ENCODE peak calls at places on chromosomes 12 and 14, in nine cellular contexts. P, Y, R, H, M, Q, G, J and W are unnamed samples.

GRCh38 chr14:61296707-61297502 is 15.8 kb upstream of the TMEM30B start:
- DNase-seq in P (no peak), Y (peak), R (no peak), H (no peak), M (no peak), Q (no peak), G (peak), J (no peak), W (no peak)

GRCh38 chr14:104864267-104865068 is 600 bp upstream of the CEP170B start:
- DNase-seq in P (no peak), Y (peak), R (no peak), H (no peak), M (no peak), Q (no peak), G (peak), J (peak), W (no peak)

GRCh38 chr12:102939059-102939458 is 18.4 kb upstream of the ASCL1 start:
- DNase-seq in P (no peak), Y (no peak), R (no peak), H (no peak), M (no peak), Q (no peak), G (no peak), J (no peak), W (no peak)

GRCh38 chr14:104441275-104442106 is 138.1 kb upstream of the C14orf180 start:
- DNase-seq in P (no peak), Y (no peak), R (no peak), H (no peak), M (no peak), Q (no peak), G (no peak), J (no peak), W (no peak)

GRCh38 chr12:105995986-105996385 is 142.8 kb downstream of the NUAK1 start:
- DNase-seq in P (no peak), Y (no peak), R (no peak), H (no peak), M (no peak), Q (no peak), G (no peak), J (no peak), W (no peak)

GRCh38 chr12:124917135-124917840 is 2.8 kb upstream of the UBC start:
- DNase-seq in P (peak), Y (peak), R (no peak), H (peak), M (peak), Q (peak), G (peak), J (peak), W (no peak)

GRCh38 chr12:47545938-47546609 is 159.8 kb downstream of the RPAP3 start:
- DNase-seq in P (no peak), Y (no peak), R (no peak), H (no peak), M (no peak), Q (no peak), G (no peak), J (no peak), W (no peak)

GRCh38 chr12:77947326-77947725 is 116.6 kb downstream of the NAV3 start:
- DNase-seq in P (no peak), Y (no peak), R (no peak), H (no peak), M (no peak), Q (no peak), G (peak), J (no peak), W (no peak)

GRCh38 chr12:53495903-53496751 is 3.1 kb downstream of the MAP3K12 start:
- DNase-seq in P (no peak), Y (peak), R (no peak), H (no peak), M (peak), Q (peak), G (peak), J (no peak), W (no peak)